ENCODE peak calls at places on chromosomes 5 and 9, in five cellular contexts. P is upper lobe of right lung; A is right atrium auricular region; J is CD8-positive, alpha-beta memory T cell; S is tibial artery. I is an unnamed sample. For H3K36me3 and H3K9me3, the result is how much of the 10 kb centered on the place peaks cover.

GRCh38 chr5:50722223-50722622 is 55.8 kb downstream of the PARP8 start:
- DNase-seq in P (no peak), A (no peak), J (no peak), S (no peak), I (no peak)

GRCh38 chr9:35914307-35914807 is 5.1 kb downstream of the SPAAR start:
- DNase-seq in P (peak), A (peak), J (no peak), S (no peak), I (peak)

GRCh38 chr9:15541862-15542261 is 11.0 kb upstream of the CCDC171 start:
- DNase-seq in P (no peak), A (no peak), J (no peak), S (no peak), I (no peak)

GRCh38 chr5:35319231-35320002 is 89.1 kb upstream of the PRLR start:
- DNase-seq in P (no peak), A (peak), J (no peak), S (peak), I (peak)

GRCh38 chr9:90727498-90727897 is 74.1 kb upstream of the SYK start:
- DNase-seq in P (no peak), A (no peak), J (no peak), S (no peak), I (no peak)

GRCh38 chr5:116814656-116815055 is 240.0 kb upstream of the SEMA6A start:
- DNase-seq in P (no peak), A (no peak), J (no peak), S (no peak), I (no peak)

GRCh38 chr5:118146824-118147223 is 841.5 kb downstream of the DTWD2 start:
- DNase-seq in P (no peak), A (no peak), J (no peak), S (no peak), I (no peak)

GRCh38 chr5:176639981-176640380 is 7.3 kb upstream of the TSPAN17 start:
- DNase-seq in P (no peak), A (no peak), J (no peak), S (peak), I (no peak)

GRCh38 chr5:146667633-146668032 is 151.6 kb upstream of the GPR151 start:
- DNase-seq in P (no peak), A (no peak), J (no peak), S (no peak), I (no peak)

GRCh38 chr9:98314381-98315066 is 59.1 kb upstream of the TBC1D2 start:
- DNase-seq in P (peak), A (no peak), J (no peak), S (no peak), I (no peak)

GRCh38 chr5:14802541-14802940 is 69.0 kb downstream of the ANKH start:
- DNase-seq in P (no peak), A (no peak), J (no peak), S (no peak), I (no peak)

GRCh38 chr5:88502179-88503064 is 233.8 kb upstream of the TMEM161B start:
- DNase-seq in P (no peak), A (no peak), J (no peak), S (no peak), I (no peak)

GRCh38 chr5:102511666-102512065 is 12.9 kb upstream of the SLCO6A1 start:
- DNase-seq in P (no peak), A (peak), J (no peak), S (no peak), I (no peak)

GRCh38 chr9:71743217-71743705 is 25.1 kb downstream of the CEMIP2 start:
- DNase-seq in P (no peak), A (no peak), J (no peak), S (no peak), I (no peak)

GRCh38 chr9:128882677-128883590 is 1.0 kb downstream of the LRRC8A start:
- DNase-seq in P (no peak), A (no peak), J (no peak), S (no peak), I (no peak)

GRCh38 chr9:80649496-80649895 is 1039.9 kb downstream of the TLE1 start:
- DNase-seq in P (no peak), A (no peak), J (no peak), S (no peak), I (no peak)

GRCh38 chr5:74120585-74120984 is 494.6 kb downstream of the ARHGEF28 start:
- DNase-seq in P (no peak), A (no peak), J (no peak), S (no peak), I (no peak)

GRCh38 chr9:108486791-108487190 is 369.0 kb downstream of the ACTL7B start:
- DNase-seq in P (no peak), A (no peak), J (no peak), S (no peak), I (no peak)

GRCh38 chr5:158714049-158714448 is 385.7 kb downstream of the EBF1 start:
- DNase-seq in P (no peak), A (no peak), J (no peak), S (no peak), I (no peak)

GRCh38 chr5:158705901-158706300 is 393.8 kb downstream of the EBF1 start:
- DNase-seq in P (no peak), A (no peak), J (no peak), S (no peak), I (no peak)

GRCh38 chr5:158711927-158712529 is 387.7 kb downstream of the EBF1 start:
- DNase-seq in P (no peak), A (no peak), J (no peak), S (no peak), I (no peak)

GRCh38 chr5:158707534-158707933 is 392.2 kb downstream of the EBF1 start:
- DNase-seq in P (no peak), A (no peak), J (no peak), S (no peak), I (no peak)

GRCh38 chr5:158709279-158709678 is 390.4 kb downstream of the EBF1 start:
- DNase-seq in P (no peak), A (no peak), J (no peak), S (no peak), I (no peak)
- H3K36me3 ChIP-seq in P (under half), A (under half), J (under half), S (half or more), I (under half)

GRCh38 chr5:172768098-172768572 is 2.9 kb downstream of the DUSP1 start:
- DNase-seq in P (no peak), A (no peak), J (no peak), S (no peak), I (no peak)

GRCh38 chr5:172763120-172763464 is 7.9 kb downstream of the DUSP1 start:
- DNase-seq in P (peak), A (no peak), J (no peak), S (peak), I (no peak)

GRCh38 chr5:172766287-172767104 is 4.5 kb downstream of the DUSP1 start:
- DNase-seq in P (peak), A (peak), J (peak), S (peak), I (peak)

GRCh38 chr5:172764861-172765765 is 5.9 kb downstream of the DUSP1 start:
- DNase-seq in P (peak), A (peak), J (peak), S (peak), I (peak)

GRCh38 chr5:172765766-172766286 is 5.2 kb downstream of the DUSP1 start:
- DNase-seq in P (no peak), A (no peak), J (no peak), S (no peak), I (no peak)
- H3K4me3 ChIP-seq in P (peak), A (peak), J (peak), S (peak), I (peak)

GRCh38 chr5:141330299-141331080 is at the start of gene PCDHGA1:
- DNase-seq in P (no peak), A (no peak), J (peak), S (no peak), I (peak)
- H3K9me3 ChIP-seq in P (under half), A (under half), J (under half), S (half or more), I (under half)

GRCh38 chr9:133404440-133405002 is 13.3 kb downstream of the REXO4 start:
- DNase-seq in P (no peak), A (no peak), J (no peak), S (no peak), I (no peak)
- H3K36me3 ChIP-seq in P (under half), A (under half), J (under half), S (under half), I (under half)

GRCh38 chr5:167819406-167819805 is 472.0 kb upstream of the WWC1 start:
- DNase-seq in P (no peak), A (no peak), J (no peak), S (no peak), I (no peak)
- H3K4me3 ChIP-seq in P (no peak), A (no peak), J (no peak), S (no peak), I (no peak)

DNA sequence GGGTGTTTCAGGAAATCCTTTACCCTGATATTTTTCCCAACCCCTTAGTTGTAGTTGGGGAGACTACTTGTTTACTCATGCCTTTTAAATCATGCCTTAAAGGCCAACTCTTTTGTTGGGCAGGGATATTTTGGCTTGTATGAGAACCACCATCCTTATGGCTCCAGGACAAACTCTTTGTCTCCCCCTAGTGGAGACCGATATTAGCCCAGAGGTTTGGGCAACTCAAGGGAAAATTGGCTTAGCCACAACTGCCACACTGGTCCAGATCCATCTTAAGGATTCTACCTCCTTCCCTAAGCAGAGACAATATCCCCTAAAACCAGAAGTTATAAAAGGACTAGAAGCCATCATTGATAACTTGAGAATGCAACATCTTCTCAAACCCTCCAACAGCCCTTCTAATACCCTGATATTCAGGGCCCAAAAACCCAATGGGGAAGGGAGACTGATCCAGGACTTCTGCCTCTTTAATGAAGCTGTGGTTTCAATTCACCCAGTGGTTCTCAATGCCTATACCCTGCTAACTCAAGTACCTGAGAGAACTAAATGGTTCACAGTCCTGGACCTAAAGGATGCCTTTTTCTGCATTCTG is 100.9 kb upstream of the HCN1 start:
- DNase-seq in P (no peak), A (no peak), J (no peak), S (no peak), I (no peak)
- H3K9me3 ChIP-seq in P (under half), A (under half), J (under half), S (under half), I (under half)

GRCh38 chr9:37432020-37432419 is 9.5 kb downstream of the GRHPR start:
- DNase-seq in P (no peak), A (no peak), J (no peak), S (peak), I (no peak)

GRCh38 chr9:37430841-37431597 is 8.5 kb downstream of the GRHPR start:
- DNase-seq in P (no peak), A (no peak), J (no peak), S (no peak), I (peak)

GRCh38 chr9:37426846-37427245 is 4.3 kb downstream of the GRHPR start:
- DNase-seq in P (no peak), A (no peak), J (no peak), S (no peak), I (no peak)

GRCh38 chr9:37428345-37428744 is 5.8 kb downstream of the GRHPR start:
- DNase-seq in P (no peak), A (no peak), J (no peak), S (no peak), I (no peak)

GRCh38 chr9:37429441-37430285 is 7.2 kb downstream of the GRHPR start:
- DNase-seq in P (no peak), A (no peak), J (no peak), S (peak), I (no peak)
- H3K36me3 ChIP-seq in P (half or more), A (half or more), J (under half), S (half or more), I (under half)

I was measured in testis.